ENCODE peak calls at places on chromosomes 3 and 15, in seven cellular contexts. K, U, P, Q, F, X and A are unnamed samples.

GRCh38 chr3:169041677-169042171 is 621.8 kb downstream of the MECOM start:
- DNase-seq in K (peak), U (peak), P (no peak), Q (peak), F (no peak), X (peak), A (peak)

GRCh38 chr15:69786136-69786701 is 311.5 kb downstream of the TLE3 start:
- DNase-seq in K (no peak), U (no peak), P (no peak), Q (no peak), F (no peak), X (no peak), A (no peak)

GRCh38 chr3:113148307-113148703 is 63.1 kb upstream of the BOC start:
- DNase-seq in K (no peak), U (no peak), P (no peak), Q (no peak), F (no peak), X (no peak), A (no peak)

GRCh38 chr3:67489816-67490215 is 164.6 kb downstream of the SUCLG2 start:
- DNase-seq in K (peak), U (no peak), P (no peak), Q (peak), F (peak), X (peak), A (peak)

GRCh38 chr15:87347806-87348515 is 908.6 kb downstream of the NTRK3 start:
- DNase-seq in K (no peak), U (no peak), P (no peak), Q (no peak), F (no peak), X (no peak), A (no peak)

GRCh38 chr3:177491301-177492031 is 294.2 kb upstream of the TBL1XR1 start:
- DNase-seq in K (peak), U (no peak), P (no peak), Q (no peak), F (no peak), X (peak), A (no peak)

GRCh38 chr15:40103124-40103858 is 5.4 kb downstream of the BMF start:
- DNase-seq in K (peak), U (peak), P (no peak), Q (peak), F (no peak), X (peak), A (no peak)

GRCh38 chr3:176032043-176032442 is 1165.2 kb downstream of the TBL1XR1 start:
- DNase-seq in K (no peak), U (no peak), P (no peak), Q (no peak), F (no peak), X (no peak), A (no peak)

GRCh38 chr3:185320949-185321348 is 42.0 kb upstream of the MAP3K13 start:
- DNase-seq in K (no peak), U (no peak), P (no peak), Q (no peak), F (no peak), X (no peak), A (no peak)

GRCh38 chr3:120855665-120856437 is 52.2 kb upstream of the STXBP5L start:
- DNase-seq in K (peak), U (no peak), P (no peak), Q (peak), F (peak), X (peak), A (no peak)

GRCh38 chr3:161682715-161683114 is 186.1 kb downstream of the OTOL1 start:
- DNase-seq in K (no peak), U (no peak), P (no peak), Q (no peak), F (no peak), X (no peak), A (no peak)

GRCh38 chr3:107285197-107285596 is 92.0 kb upstream of the CCDC54 start:
- DNase-seq in K (no peak), U (peak), P (no peak), Q (peak), F (no peak), X (peak), A (no peak)

GRCh38 chr15:80266745-80267144 is 14.7 kb upstream of the CTXND1 start:
- DNase-seq in K (no peak), U (no peak), P (no peak), Q (no peak), F (no peak), X (no peak), A (no peak)

GRCh38 chr3:25584011-25584789 is 80.5 kb downstream of the TOP2B start:
- DNase-seq in K (no peak), U (no peak), P (no peak), Q (no peak), F (no peak), X (no peak), A (no peak)

GRCh38 chr15:78455749-78456148 is 17.7 kb downstream of the IREB2 start:
- DNase-seq in K (peak), U (no peak), P (no peak), Q (no peak), F (no peak), X (no peak), A (no peak)

GRCh38 chr3:16719426-16719825 is 114.2 kb upstream of the DAZL start:
- DNase-seq in K (no peak), U (no peak), P (no peak), Q (no peak), F (no peak), X (no peak), A (no peak)

GRCh38 chr3:7194081-7194835 is 333.3 kb downstream of the GRM7 start:
- DNase-seq in K (no peak), U (no peak), P (no peak), Q (no peak), F (no peak), X (no peak), A (no peak)

GRCh38 chr3:188233320-188233719 is 79.4 kb downstream of the LPP start:
- DNase-seq in K (peak), U (no peak), P (no peak), Q (peak), F (no peak), X (no peak), A (no peak)

GRCh38 chr15:33701304-33701696 is 267.0 kb upstream of the CHRM5 start:
- DNase-seq in K (no peak), U (no peak), P (no peak), Q (no peak), F (no peak), X (no peak), A (no peak)
- TF ChIP-seq CTCF in K (no peak), U (no peak), P (no peak), Q (no peak), F (no peak), X (peak), A (no peak)

GRCh38 chr3:19025441-19025840 is 122.9 kb upstream of the KCNH8 start:
- DNase-seq in K (no peak), U (no peak), P (no peak), Q (no peak), F (no peak), X (no peak), A (no peak)

GRCh38 chr3:19029837-19030835 is 118.2 kb upstream of the KCNH8 start:
- DNase-seq in K (no peak), U (no peak), P (no peak), Q (no peak), F (no peak), X (no peak), A (no peak)
- TF ChIP-seq CTCF in K (no peak), U (peak), P (no peak), Q (no peak), F (no peak), X (no peak), A (no peak)

GRCh38 chr3:134794950-134795775 is at the start of gene EPHB1:
- DNase-seq in K (peak), U (peak), P (peak), Q (peak), F (peak), X (peak), A (peak)
- TF ChIP-seq CTCF in K (peak), U (peak), P (peak), Q (peak), F (peak), X (peak), A (peak)

GRCh38 chr15:70906842-70907241 is 14.2 kb downstream of the LRRC49 start:
- DNase-seq in K (peak), U (no peak), P (no peak), Q (peak), F (no peak), X (peak), A (no peak)

GRCh38 chr15:70912187-70912586 is 19.6 kb downstream of the LRRC49 start:
- DNase-seq in K (no peak), U (no peak), P (no peak), Q (no peak), F (no peak), X (no peak), A (no peak)

GRCh38 chr15:70902105-70902504 is 9.5 kb downstream of the LRRC49 start:
- DNase-seq in K (peak), U (no peak), P (no peak), Q (peak), F (no peak), X (peak), A (peak)

GRCh38 chr15:70910958-70911357 is 18.3 kb downstream of the LRRC49 start:
- DNase-seq in K (no peak), U (no peak), P (no peak), Q (no peak), F (no peak), X (no peak), A (no peak)

DNA sequence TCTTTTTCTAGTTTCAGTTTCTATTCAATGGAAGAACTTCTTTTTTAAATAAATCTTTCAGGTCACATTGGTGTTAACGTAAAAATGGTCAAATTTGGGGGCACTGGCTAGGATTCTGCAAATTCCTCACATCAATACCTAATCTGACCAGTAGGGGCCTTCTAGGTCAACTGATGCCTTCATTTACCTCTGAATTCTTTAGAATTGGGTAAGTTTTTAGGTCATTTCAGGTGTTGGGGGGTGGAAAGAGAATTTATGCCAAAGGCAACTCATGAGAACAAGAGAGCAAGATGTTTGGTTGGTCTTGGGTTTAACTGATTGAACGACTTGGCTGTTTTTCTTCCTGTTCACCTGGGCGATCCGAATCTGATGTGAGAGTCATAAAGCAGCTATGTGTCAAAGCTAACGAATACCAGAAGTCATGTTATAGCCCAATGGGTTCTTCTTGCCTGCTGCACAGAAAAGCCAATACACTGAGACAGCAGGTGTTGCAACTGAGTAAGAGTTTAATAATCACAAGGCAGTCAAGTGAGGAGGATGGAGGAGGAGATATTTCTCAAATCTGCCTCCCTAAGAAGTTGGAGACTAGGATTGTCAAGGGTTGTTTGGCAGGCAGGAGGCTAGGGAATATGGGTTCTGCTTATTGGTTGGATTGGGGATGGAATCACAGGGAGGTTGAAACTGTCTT is 15.3 kb downstream of the LRRC49 start:
- DNase-seq in K (no peak), U (peak), P (no peak), Q (no peak), F (no peak), X (no peak), A (no peak)
- TF ChIP-seq CTCF in K (no peak), U (peak), P (no peak), Q (peak), F (no peak), X (peak), A (no peak)

GRCh38 chr15:25022233-25022632 is 67.4 kb downstream of the SNRPN start:
- DNase-seq in K (peak), U (no peak), P (no peak), Q (no peak), F (no peak), X (peak), A (no peak)
- TF ChIP-seq CTCF in K (no peak), U (no peak), P (no peak), Q (no peak), F (no peak), X (no peak), A (no peak)

GRCh38 chr3:119559441-119559963 is at the start of gene CD80:
- DNase-seq in K (peak), U (peak), P (peak), Q (peak), F (peak), X (peak), A (peak)
- TF ChIP-seq CTCF in K (peak), U (peak), P (peak), Q (peak), F (peak), X (peak), A (peak)

GRCh38 chr3:27533718-27534578 is 49.8 kb upstream of the SLC4A7 start:
- DNase-seq in K (peak), U (peak), P (no peak), Q (peak), F (peak), X (peak), A (peak)
- TF ChIP-seq CTCF in K (peak), U (no peak), P (no peak), Q (peak), F (peak), X (peak), A (peak)

GRCh38 chr15:57866149-57866736 is 159.7 kb downstream of the POLR2M start:
- DNase-seq in K (peak), U (peak), P (no peak), Q (peak), F (no peak), X (peak), A (no peak)
- TF ChIP-seq CTCF in K (peak), U (peak), P (peak), Q (peak), F (peak), X (peak), A (peak)

GRCh38 chr3:194128202-194128907 is 7.6 kb upstream of the HES1 start:
- DNase-seq in K (no peak), U (no peak), P (no peak), Q (no peak), F (no peak), X (no peak), A (no peak)
- TF ChIP-seq CTCF in K (no peak), U (no peak), P (no peak), Q (peak), F (no peak), X (no peak), A (no peak)